ENCODE peak calls at places on chromosomes 11 and 22, in six cellular contexts. T is epithelial cell of esophagus, J is cardiac muscle cell, C is psoas muscle, N is colonic mucosa, Q is glutamatergic neuron. X is an unnamed sample.

GRCh38 chr22:35104491-35104890 is 38.5 kb downstream of the ISX start:
- DNase-seq in T (no peak), J (no peak), C (no peak), N (no peak), Q (no peak), X (no peak)

GRCh38 chr11:85854557-85855340 is 434 bp upstream of the CCDC83 start:
- DNase-seq in T (peak; percentile 89), J (peak; percentile 90), C (peak; percentile 91), N (peak; percentile 91), Q (peak; percentile 96), X (peak; percentile 90)

GRCh38 chr11:77115181-77115611 is 12.6 kb downstream of the OMP start:
- DNase-seq in T (no peak), J (no peak), C (no peak), N (no peak), Q (no peak), X (no peak)

GRCh38 chr11:23314162-23314561 is 453.9 kb upstream of the CCDC179 start:
- DNase-seq in T (no peak), J (no peak), C (no peak), N (no peak), Q (no peak), X (no peak)

GRCh38 chr11:107791343-107792048 is 67.1 kb downstream of the SLC35F2 start:
- DNase-seq in T (no peak), J (no peak), C (no peak), N (no peak), Q (no peak), X (no peak)

GRCh38 chr22:19070397-19071169 is 51.6 kb downstream of the DGCR2 start:
- DNase-seq in T (no peak), J (no peak), C (no peak), N (no peak), Q (no peak), X (no peak)

GRCh38 chr11:61586792-61587430 is 6.0 kb upstream of the SYT7 start:
- DNase-seq in T (peak; percentile 60), J (no peak), C (no peak), N (no peak), Q (no peak), X (no peak)

GRCh38 chr11:12702999-12703453 is 28.8 kb downstream of the TEAD1 start:
- DNase-seq in T (peak; percentile 42), J (no peak), C (no peak), N (no peak), Q (no peak), X (no peak)

GRCh38 chr11:75815345-75815983 is 454 bp downstream of the UVRAG start:
- DNase-seq in T (no peak), J (no peak), C (no peak), N (peak; percentile 37), Q (peak; percentile 58), X (no peak)

GRCh38 chr22:36356708-36357694 is 30.8 kb downstream of the MYH9 start:
- DNase-seq in T (peak; percentile 79), J (no peak), C (no peak), N (no peak), Q (no peak), X (peak; percentile 79)

GRCh38 chr22:48555606-48556005 is 1272.1 kb downstream of the BRD1 start:
- DNase-seq in T (no peak), J (no peak), C (no peak), N (no peak), Q (no peak), X (no peak)

GRCh38 chr11:71212871-71213559 is 39.4 kb downstream of the SHANK2 start:
- DNase-seq in T (no peak), J (no peak), C (no peak), N (no peak), Q (no peak), X (no peak)

GRCh38 chr22:42648368-42649260 is 578 bp downstream of the CYB5R3 start:
- DNase-seq in T (peak; percentile 73), J (no peak), C (peak; percentile 74), N (peak; percentile 92), Q (no peak), X (no peak)

GRCh38 chr11:32991427-32991826 is 24.3 kb upstream of the DEPDC7 start:
- DNase-seq in T (no peak), J (no peak), C (no peak), N (no peak), Q (no peak), X (no peak)

GRCh38 chr11:100816823-100817222 is 129.7 kb downstream of the ARHGAP42 start:
- DNase-seq in T (peak; percentile 63), J (peak; percentile 13), C (no peak), N (no peak), Q (no peak), X (no peak)

GRCh38 chr11:90779098-90779497 is 556.2 kb upstream of the CHORDC1 start:
- DNase-seq in T (no peak), J (no peak), C (no peak), N (no peak), Q (no peak), X (no peak)

GRCh38 chr11:40302669-40303068 is 1156.8 kb downstream of the LRRC4C start:
- DNase-seq in T (no peak), J (no peak), C (no peak), N (no peak), Q (no peak), X (no peak)

GRCh38 chr11:80197155-80197554 is 756.3 kb upstream of the TENM4 start:
- DNase-seq in T (peak; percentile 64), J (no peak), C (no peak), N (no peak), Q (no peak), X (no peak)

GRCh38 chr11:129815596-129816461 is at the start of gene TMEM45B:
- DNase-seq in T (no peak), J (peak; percentile 26), C (no peak), N (peak; percentile 80), Q (peak; percentile 53), X (no peak)

GRCh38 chr11:84227970-84228369 is 941.8 kb upstream of the CCDC90B start:
- DNase-seq in T (peak; percentile 1), J (no peak), C (no peak), N (no peak), Q (no peak), X (no peak)

GRCh38 chr22:30275625-30276024 is 9.0 kb upstream of the OSM start:
- DNase-seq in T (peak; percentile 47), J (no peak), C (no peak), N (no peak), Q (no peak), X (no peak)

GRCh38 chr22:41524809-41525449 is 19.3 kb downstream of the POLR3H start:
- DNase-seq in T (no peak), J (no peak), C (peak; percentile 41), N (peak; percentile 38), Q (no peak), X (no peak)

GRCh38 chr11:102912482-102912830 is 37.7 kb upstream of the MMP12 start:
- DNase-seq in T (peak; percentile 67), J (no peak), C (no peak), N (no peak), Q (no peak), X (no peak)

GRCh38 chr11:102920118-102920684 is 35.3 kb downstream of the MMP13 start:
- DNase-seq in T (no peak), J (no peak), C (no peak), N (no peak), Q (no peak), X (no peak)

GRCh38 chr11:102911758-102912481 is 37.1 kb upstream of the MMP12 start:
- DNase-seq in T (peak; percentile 51), J (no peak), C (no peak), N (no peak), Q (no peak), X (no peak)

GRCh38 chr11:102915044-102915375 is 40.2 kb upstream of the MMP12 start:
- DNase-seq in T (no peak), J (no peak), C (no peak), N (no peak), Q (no peak), X (no peak)

DNA sequence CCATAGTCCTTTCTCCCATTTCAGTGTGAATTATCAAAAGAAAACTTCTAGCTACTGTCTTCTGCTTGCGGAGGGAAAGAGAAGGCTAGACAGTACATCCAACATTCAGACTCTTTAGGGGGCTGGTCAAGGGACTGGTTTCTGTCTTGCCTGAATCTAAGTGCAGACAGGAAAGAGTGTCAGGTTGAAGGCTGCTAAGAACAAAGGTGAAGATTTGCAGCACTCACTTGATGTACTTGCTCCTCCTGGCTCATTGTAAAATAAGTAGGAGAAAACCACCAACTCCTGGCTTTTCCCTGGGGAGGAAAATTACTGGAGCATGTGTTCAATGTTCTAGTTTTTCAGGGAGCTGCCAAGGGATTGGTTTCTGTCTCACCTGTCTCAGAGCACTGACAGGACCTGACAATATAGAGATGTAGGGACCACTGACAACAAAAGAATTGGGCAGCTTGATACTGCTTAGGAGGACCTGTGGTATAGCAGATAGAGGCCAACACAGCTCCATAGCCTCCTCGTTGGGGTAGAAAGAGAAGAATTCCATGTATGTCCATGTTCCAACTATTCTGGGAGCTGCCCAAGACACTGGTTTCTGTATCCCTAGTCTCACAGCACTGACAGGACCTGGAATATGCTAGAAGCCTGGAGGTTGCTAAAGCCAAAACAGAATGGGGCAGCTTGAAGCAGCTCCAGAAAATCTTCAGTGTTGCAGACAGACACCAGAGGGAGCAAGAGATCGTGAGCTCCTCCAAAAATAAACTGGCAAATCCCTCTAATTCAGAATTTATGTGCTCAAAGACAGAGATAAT is 39.7 kb upstream of the MMP12 start:
- DNase-seq in T (peak; percentile 57), J (peak; percentile 68), C (no peak), N (peak; percentile 36), Q (no peak), X (no peak)
- TF ChIP-seq CTCF in T (peak; percentile 81), J (peak; percentile 75), C (peak; percentile 21), N (peak; percentile 47), Q (peak; percentile 24), X (peak; percentile 54)

GRCh38 chr11:120182790-120183491 is 27.9 kb upstream of the OAF start:
- DNase-seq in T (peak; percentile 27), J (peak; percentile 74), C (peak; percentile 62), N (peak; percentile 91), Q (peak; percentile 63), X (no peak)
- TF ChIP-seq CTCF in T (peak; percentile 53), J (peak; percentile 50), C (no peak), N (peak; percentile 29), Q (peak; percentile 24), X (peak; percentile 26)

DNA sequence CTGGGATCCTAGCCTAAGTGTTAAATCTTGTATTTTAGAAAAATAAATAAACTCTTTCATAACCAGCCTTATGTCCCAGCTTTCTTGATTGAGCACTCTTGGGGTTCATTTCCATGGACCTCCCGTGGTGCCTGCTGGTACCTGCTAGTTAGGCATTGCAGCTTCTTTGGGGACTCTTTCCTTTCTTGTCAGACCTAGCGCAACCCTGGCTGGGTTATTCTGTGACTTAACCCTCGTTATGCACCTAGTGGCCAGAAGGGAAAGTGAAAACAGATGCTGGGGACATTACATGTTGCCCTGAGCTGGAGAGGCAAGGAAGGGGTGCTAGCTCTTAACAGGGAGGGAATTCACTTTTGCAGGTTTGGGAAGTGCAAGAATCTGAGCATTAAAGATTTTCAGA is 46.8 kb downstream of the APIP start:
- DNase-seq in T (no peak), J (no peak), C (no peak), N (no peak), Q (no peak), X (no peak)
- TF ChIP-seq CTCF in T (no peak), J (no peak), C (no peak), N (no peak), Q (peak; percentile 49), X (no peak)

GRCh38 chr22:17388235-17388634 is 19.0 kb downstream of the CECR2 start:
- DNase-seq in T (no peak), J (no peak), C (no peak), N (no peak), Q (no peak), X (no peak)
- TF ChIP-seq CTCF in T (no peak), J (no peak), C (no peak), N (no peak), Q (no peak), X (no peak)

X was measured in CD14-positive monocyte.